ENCODE peak calls at places on chromosome 11, in six cellular contexts. One of them, this sample, is unnamed.

GRCh38 chr11:78190374-78190773 is 1.7 kb downstream of the USP35 start:
- DNase-seq in IMR-90: no peak
- DNase-seq in uterus: no peak
- DNase-seq in brain microvascular endothelial cell: no peak
- DNase-seq in AG10803: no peak
- DNase-seq in astrocyte of the cerebellum: no peak
- DNase-seq in this sample: no peak

GRCh38 chr11:72012897-72013721 is 14.4 kb downstream of the IL18BP start:
- DNase-seq in IMR-90: peak
- DNase-seq in astrocyte of the cerebellum: peak
- DNase-seq in uterus: peak
- DNase-seq in AG10803: peak
- DNase-seq in brain microvascular endothelial cell: peak
- DNase-seq in this sample: no peak

GRCh38 chr11:30585067-30585891 is 874 bp downstream of the MPPED2 start:
- DNase-seq in astrocyte of the cerebellum: no peak
- DNase-seq in brain microvascular endothelial cell: no peak
- DNase-seq in IMR-90: no peak
- DNase-seq in AG10803: no peak
- DNase-seq in uterus: peak
- DNase-seq in this sample: no peak

GRCh38 chr11:72625746-72626636 is 48.2 kb downstream of the PDE2A start:
- DNase-seq in IMR-90: peak
- DNase-seq in brain microvascular endothelial cell: no peak
- DNase-seq in uterus: peak
- DNase-seq in AG10803: peak
- DNase-seq in astrocyte of the cerebellum: no peak
- DNase-seq in this sample: no peak

GRCh38 chr11:45500457-45500856 is 165.0 kb downstream of the CHST1 start:
- DNase-seq in astrocyte of the cerebellum: no peak
- DNase-seq in uterus: no peak
- DNase-seq in IMR-90: no peak
- DNase-seq in AG10803: no peak
- DNase-seq in brain microvascular endothelial cell: no peak
- DNase-seq in this sample: no peak

GRCh38 chr11:96215094-96215782 is 127.8 kb downstream of the MAML2 start:
- DNase-seq in uterus: peak
- DNase-seq in astrocyte of the cerebellum: no peak
- DNase-seq in brain microvascular endothelial cell: peak
- DNase-seq in IMR-90: peak
- DNase-seq in AG10803: peak
- DNase-seq in this sample: peak

GRCh38 chr11:94791216-94791889 is 23.2 kb downstream of the AMOTL1 start:
- DNase-seq in uterus: no peak
- DNase-seq in IMR-90: no peak
- DNase-seq in brain microvascular endothelial cell: peak
- DNase-seq in AG10803: no peak
- DNase-seq in astrocyte of the cerebellum: no peak
- DNase-seq in this sample: no peak

GRCh38 chr11:36264601-36265344 is 24.5 kb downstream of the COMMD9 start:
- DNase-seq in IMR-90: no peak
- DNase-seq in uterus: no peak
- DNase-seq in AG10803: no peak
- DNase-seq in brain microvascular endothelial cell: no peak
- DNase-seq in astrocyte of the cerebellum: no peak
- DNase-seq in this sample: no peak

GRCh38 chr11:88779551-88779950 is 286.2 kb downstream of the GRM5 start:
- DNase-seq in uterus: no peak
- DNase-seq in astrocyte of the cerebellum: peak
- DNase-seq in IMR-90: peak
- DNase-seq in brain microvascular endothelial cell: peak
- DNase-seq in AG10803: peak
- DNase-seq in this sample: no peak

GRCh38 chr11:47923667-47924066 is 56.7 kb upstream of the PTPRJ start:
- DNase-seq in uterus: no peak
- DNase-seq in IMR-90: peak
- DNase-seq in astrocyte of the cerebellum: no peak
- DNase-seq in brain microvascular endothelial cell: no peak
- DNase-seq in AG10803: peak
- DNase-seq in this sample: no peak

GRCh38 chr11:3160252-3161031 is 4.7 kb downstream of the OSBPL5 start:
- DNase-seq in IMR-90: peak
- DNase-seq in brain microvascular endothelial cell: peak
- DNase-seq in AG10803: peak
- DNase-seq in astrocyte of the cerebellum: peak
- DNase-seq in uterus: peak
- DNase-seq in this sample: peak

GRCh38 chr11:13970986-13971385 is 8.5 kb downstream of the SPON1 start:
- DNase-seq in astrocyte of the cerebellum: no peak
- DNase-seq in AG10803: no peak
- DNase-seq in uterus: no peak
- DNase-seq in brain microvascular endothelial cell: no peak
- DNase-seq in IMR-90: no peak
- DNase-seq in this sample: no peak

GRCh38 chr11:27555264-27555663 is 48.7 kb upstream of the LIN7C start:
- DNase-seq in astrocyte of the cerebellum: no peak
- DNase-seq in brain microvascular endothelial cell: no peak
- DNase-seq in AG10803: no peak
- DNase-seq in IMR-90: no peak
- DNase-seq in uterus: no peak
- DNase-seq in this sample: no peak

GRCh38 chr11:20367313-20367948 is 3.9 kb downstream of the HTATIP2 start:
- DNase-seq in brain microvascular endothelial cell: peak
- DNase-seq in IMR-90: peak
- DNase-seq in AG10803: peak
- DNase-seq in uterus: peak
- DNase-seq in astrocyte of the cerebellum: peak
- DNase-seq in this sample: peak

GRCh38 chr11:113840932-113841664 is 34.3 kb downstream of the USP28 start:
- DNase-seq in uterus: no peak
- DNase-seq in brain microvascular endothelial cell: no peak
- DNase-seq in AG10803: no peak
- DNase-seq in astrocyte of the cerebellum: no peak
- DNase-seq in IMR-90: no peak
- DNase-seq in this sample: no peak

GRCh38 chr11:131696584-131697120 is 326.2 kb downstream of the NTM start:
- DNase-seq in uterus: no peak
- DNase-seq in AG10803: no peak
- DNase-seq in astrocyte of the cerebellum: no peak
- DNase-seq in IMR-90: no peak
- DNase-seq in brain microvascular endothelial cell: no peak
- DNase-seq in this sample: no peak

DNA sequence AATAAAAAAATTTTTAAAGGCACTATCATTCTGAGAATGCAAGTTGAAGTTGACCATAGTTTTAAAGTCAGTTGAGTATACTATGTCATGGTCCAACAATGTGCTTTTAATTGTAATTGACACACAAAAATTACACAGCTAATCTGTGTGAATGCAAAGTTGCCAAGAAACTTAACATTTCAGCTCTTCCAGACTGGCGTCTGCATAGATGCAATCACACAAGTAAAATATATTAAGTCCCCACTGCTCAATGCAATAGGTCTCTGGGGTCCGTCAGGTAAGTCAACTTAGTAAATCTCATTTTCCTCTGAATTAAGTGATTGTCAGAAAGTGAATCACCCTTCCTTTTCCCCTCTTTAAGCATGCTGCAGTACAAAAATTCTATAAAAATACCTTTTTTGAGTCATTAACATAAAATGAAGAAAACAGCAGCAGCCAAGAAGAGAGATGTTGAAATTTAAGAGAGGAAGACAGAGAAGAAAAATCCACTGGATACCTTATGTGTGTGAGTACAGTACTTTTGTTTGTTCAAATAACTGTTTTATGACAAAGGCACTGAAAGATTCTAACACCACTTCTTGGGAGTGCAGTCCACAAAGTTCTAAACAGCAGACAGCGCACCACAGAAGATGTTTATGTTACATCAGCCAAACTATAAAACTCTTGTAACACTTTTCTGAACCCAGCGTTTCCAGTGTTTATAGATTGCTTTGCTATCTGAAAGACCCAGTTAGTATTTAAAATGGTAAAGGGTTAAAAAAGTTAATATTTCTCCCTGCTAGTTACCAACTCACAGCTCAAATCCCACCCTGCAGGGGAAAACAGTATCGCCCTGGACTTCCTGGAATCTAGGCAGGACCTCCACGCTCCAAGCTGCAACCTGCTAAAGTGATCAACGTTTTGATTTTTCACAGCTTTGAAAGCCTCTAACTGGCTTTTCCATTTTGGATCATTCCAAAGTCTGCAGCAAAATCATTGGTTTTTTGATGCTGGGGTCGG is 4.9 kb downstream of the FZD4 start:
- DNase-seq in AG10803: peak
- DNase-seq in astrocyte of the cerebellum: no peak
- DNase-seq in IMR-90: peak
- DNase-seq in uterus: no peak
- DNase-seq in brain microvascular endothelial cell: no peak
- DNase-seq in this sample: no peak
- H3K4me3 ChIP-seq in AG10803: no peak
- H3K4me3 ChIP-seq in astrocyte of the cerebellum: no peak
- H3K4me3 ChIP-seq in IMR-90: no peak
- H3K4me3 ChIP-seq in uterus: no peak
- H3K4me3 ChIP-seq in brain microvascular endothelial cell: no peak
- H3K4me3 ChIP-seq in this sample: no peak

GRCh38 chr11:32385998-32386397 is 49.3 kb downstream of the WT1 start:
- DNase-seq in uterus: peak
- DNase-seq in brain microvascular endothelial cell: peak
- DNase-seq in IMR-90: peak
- DNase-seq in astrocyte of the cerebellum: peak
- DNase-seq in AG10803: peak
- DNase-seq in this sample: no peak
- TF ChIP-seq CTCF in uterus: peak
- TF ChIP-seq CTCF in brain microvascular endothelial cell: peak
- TF ChIP-seq CTCF in IMR-90: peak
- TF ChIP-seq CTCF in astrocyte of the cerebellum: peak
- TF ChIP-seq CTCF in AG10803: peak
- TF ChIP-seq CTCF in this sample: peak

DNA sequence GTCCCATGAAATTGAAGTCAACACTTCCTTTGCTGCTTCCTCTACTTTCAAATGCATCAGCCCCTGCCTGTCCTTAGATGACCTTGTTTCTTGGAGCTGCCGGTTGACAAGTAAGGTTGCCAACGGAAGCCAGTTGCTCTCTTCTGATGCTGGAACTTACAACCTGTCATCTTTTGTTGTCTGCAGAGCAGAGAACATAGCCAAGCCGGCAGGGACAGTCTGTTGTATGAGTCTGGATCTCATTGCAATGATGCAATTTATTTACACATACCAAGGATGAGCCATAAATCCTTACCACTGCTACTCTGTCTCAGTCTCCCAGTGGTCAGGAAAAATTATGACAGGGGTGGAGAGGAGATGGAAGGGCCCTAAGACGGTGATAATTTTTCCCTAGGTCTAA is 151.4 kb downstream of the BLID start:
- DNase-seq in IMR-90: peak
- DNase-seq in astrocyte of the cerebellum: no peak
- DNase-seq in uterus: no peak
- DNase-seq in brain microvascular endothelial cell: peak
- DNase-seq in AG10803: peak
- DNase-seq in this sample: no peak
- H3K4me3 ChIP-seq in IMR-90: no peak
- H3K4me3 ChIP-seq in astrocyte of the cerebellum: no peak
- H3K4me3 ChIP-seq in uterus: no peak
- H3K4me3 ChIP-seq in brain microvascular endothelial cell: no peak
- H3K4me3 ChIP-seq in AG10803: no peak
- H3K4me3 ChIP-seq in this sample: no peak

DNA sequence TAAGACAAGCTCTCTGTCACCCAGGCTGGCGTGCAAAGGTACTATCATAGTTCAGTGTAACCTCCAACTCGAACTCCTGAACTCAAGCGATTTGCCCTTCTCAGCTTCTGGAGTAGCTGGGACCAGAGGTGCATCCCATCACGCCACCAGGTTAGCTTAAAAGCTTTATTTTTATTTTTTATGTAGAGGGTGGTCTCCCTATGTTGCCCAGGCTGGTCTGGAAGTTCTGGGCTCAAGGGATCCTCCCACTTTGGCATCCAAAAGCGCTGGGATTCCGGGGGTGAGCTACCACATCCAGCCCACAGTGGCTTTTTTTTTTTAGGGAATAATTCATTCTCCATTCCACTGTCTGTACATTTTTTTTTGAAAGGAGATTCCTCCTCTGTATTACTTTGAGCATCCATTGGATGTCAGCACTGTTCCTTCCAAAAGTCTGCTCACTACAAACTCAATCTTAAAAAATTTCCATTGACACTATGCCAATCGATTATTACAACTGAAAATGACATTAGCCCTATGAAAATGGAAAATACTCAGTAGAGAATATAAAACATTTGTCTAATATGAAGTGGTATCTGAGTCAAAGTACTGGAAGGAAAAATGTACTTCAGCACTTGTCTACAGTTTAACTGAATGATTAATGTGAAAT is 1.3 kb upstream of the LPXN start:
- DNase-seq in uterus: no peak
- DNase-seq in brain microvascular endothelial cell: peak
- DNase-seq in AG10803: peak
- DNase-seq in IMR-90: peak
- DNase-seq in astrocyte of the cerebellum: peak
- DNase-seq in this sample: no peak
- TF ChIP-seq CTCF in uterus: peak
- TF ChIP-seq CTCF in brain microvascular endothelial cell: peak
- TF ChIP-seq CTCF in AG10803: peak
- TF ChIP-seq CTCF in IMR-90: peak
- TF ChIP-seq CTCF in astrocyte of the cerebellum: peak
- TF ChIP-seq CTCF in this sample: peak

DNA sequence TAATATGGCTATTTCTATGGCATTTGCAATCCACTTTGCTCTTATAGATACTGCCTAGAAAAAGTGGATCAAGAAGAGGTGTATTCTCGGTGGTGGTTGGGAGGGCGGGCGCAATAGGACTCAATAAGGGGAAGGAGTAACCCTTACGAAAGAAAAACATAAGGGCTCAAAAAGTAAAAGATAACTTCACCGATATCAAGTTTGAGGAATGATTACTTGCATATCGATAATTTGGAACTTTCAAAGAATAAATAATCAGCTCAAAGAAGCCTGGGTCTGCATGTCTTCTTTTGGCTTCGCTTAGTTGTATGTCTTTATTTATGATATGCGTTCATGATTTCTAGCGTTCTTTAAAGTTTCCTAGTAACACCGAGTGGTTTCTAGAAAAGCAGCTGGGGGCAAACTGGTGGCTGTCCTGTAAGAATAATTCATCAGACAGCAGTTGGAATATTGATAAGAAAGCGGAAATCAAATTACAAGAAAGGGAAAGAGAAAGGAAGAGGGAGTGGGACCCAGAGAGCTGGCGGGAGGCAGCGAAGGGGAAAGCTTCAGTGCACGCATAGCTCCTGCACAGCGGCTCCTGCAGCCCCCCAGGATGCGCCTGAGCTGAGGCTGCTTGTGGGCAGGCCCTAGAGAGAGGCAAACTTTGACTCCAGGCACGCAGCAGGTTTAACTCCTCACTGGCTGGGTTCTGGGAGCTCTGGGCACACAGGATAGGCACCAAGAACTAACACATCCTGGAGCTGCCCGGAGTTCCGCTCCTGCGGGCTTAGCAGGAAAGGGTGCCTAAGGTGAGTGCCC is 9.1 kb upstream of the FLI1 start:
- DNase-seq in AG10803: no peak
- DNase-seq in brain microvascular endothelial cell: no peak
- DNase-seq in uterus: no peak
- DNase-seq in astrocyte of the cerebellum: no peak
- DNase-seq in IMR-90: no peak
- DNase-seq in this sample: no peak
- H3K4me3 ChIP-seq in AG10803: no peak
- H3K4me3 ChIP-seq in brain microvascular endothelial cell: peak
- H3K4me3 ChIP-seq in uterus: no peak
- H3K4me3 ChIP-seq in astrocyte of the cerebellum: peak
- H3K4me3 ChIP-seq in IMR-90: peak
- H3K4me3 ChIP-seq in this sample: no peak

This sample was measured in epithelial cell of proximal tubule.